ENCODE peak calls at places on chromosome 12, in five cellular contexts. D is neuronal stem cell, O is PC-9, S is Peyer's patch, J is uterus. Q is an unnamed sample.

GRCh38 chr12:26748741-26749431 is 84.1 kb downstream of the ITPR2 start:
- DNase-seq in D (no peak), O (no peak), S (no peak), J (no peak), Q (no peak)

GRCh38 chr12:3119192-3119744 is 42.1 kb downstream of the TSPAN9 start:
- DNase-seq in D (no peak), O (peak; percentile 13), S (no peak), J (no peak), Q (no peak)

GRCh38 chr12:82682851-82683261 is 3.9 kb upstream of the TMTC2 start:
- DNase-seq in D (no peak), O (peak; percentile 89), S (no peak), J (no peak), Q (no peak)

GRCh38 chr12:52231305-52232232 is 1.5 kb upstream of the KRT7 start:
- DNase-seq in D (no peak), O (peak; percentile 93), S (no peak), J (no peak), Q (no peak)

GRCh38 chr12:83575326-83575725 is 888.6 kb downstream of the TMTC2 start:
- DNase-seq in D (no peak), O (no peak), S (no peak), J (no peak), Q (no peak)

GRCh38 chr12:121996945-121997612 is 24.6 kb upstream of the BCL7A start:
- DNase-seq in D (no peak), O (no peak), S (no peak), J (no peak), Q (no peak)

GRCh38 chr12:111342376-111342775 is 26.5 kb downstream of the PHETA1 start:
- DNase-seq in D (no peak), O (no peak), S (no peak), J (no peak), Q (no peak)

GRCh38 chr12:3125674-3126073 is 48.5 kb downstream of the TSPAN9 start:
- DNase-seq in D (no peak), O (no peak), S (no peak), J (no peak), Q (no peak)

GRCh38 chr12:114400925-114401324 is 5.0 kb downstream of the TBX5 start:
- DNase-seq in D (peak; percentile 36), O (no peak), S (no peak), J (no peak), Q (no peak)

GRCh38 chr12:26281320-26281719 is 85.9 kb downstream of the SSPN start:
- DNase-seq in D (no peak), O (no peak), S (no peak), J (no peak), Q (no peak)

GRCh38 chr12:55957106-55957859 is 8.6 kb downstream of the PMEL start:
- DNase-seq in D (no peak), O (peak; percentile 64), S (peak; percentile 63), J (peak; percentile 25), Q (no peak)

GRCh38 chr12:105279460-105280056 is 43.6 kb upstream of the APPL2 start:
- DNase-seq in D (peak; percentile 9), O (no peak), S (peak; percentile 63), J (no peak), Q (peak; percentile 64)

GRCh38 chr12:51675062-51675803 is 84.2 kb downstream of the SCN8A start:
- DNase-seq in D (no peak), O (no peak), S (no peak), J (no peak), Q (no peak)

GRCh38 chr12:123071401-123072304 is 79.2 kb downstream of the PITPNM2 start:
- DNase-seq in D (peak; percentile 26), O (no peak), S (no peak), J (no peak), Q (no peak)

GRCh38 chr12:41981758-41982157 is 162.9 kb downstream of the GXYLT1 start:
- DNase-seq in D (no peak), O (no peak), S (no peak), J (no peak), Q (no peak)

GRCh38 chr12:43357141-43357540 is 194.9 kb downstream of the ADAMTS20 start:
- DNase-seq in D (no peak), O (no peak), S (no peak), J (no peak), Q (no peak)

DNA sequence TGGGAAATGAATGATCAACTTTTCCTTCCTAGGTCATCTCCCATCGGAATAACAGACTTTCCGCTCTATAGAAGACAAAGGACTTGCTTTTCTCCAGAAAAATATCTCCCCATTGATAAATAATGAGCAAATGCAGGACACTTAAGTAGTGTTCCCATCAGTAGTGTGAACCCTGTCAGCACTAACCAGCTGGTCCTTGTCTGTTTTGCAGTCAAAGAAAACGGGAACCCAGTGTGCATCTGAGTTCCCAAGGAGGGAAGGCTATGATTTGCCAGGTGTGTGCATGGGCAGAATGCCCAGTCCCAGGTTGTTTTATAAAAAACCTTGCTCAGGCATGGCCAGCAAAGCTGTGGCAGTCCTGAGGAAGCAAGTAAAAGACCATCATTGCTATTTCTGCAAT is 256.5 kb upstream of the HMGA2 start:
- DNase-seq in D (no peak), O (no peak), S (no peak), J (no peak), Q (no peak)
- H3K27ac ChIP-seq in D (no peak overlapping the region), O (no peak overlapping the region), S (no peak overlapping the region), J (no peak overlapping the region), Q (no peak overlapping the region)

GRCh38 chr12:12577786-12578185 is 15.1 kb upstream of the DUSP16 start:
- DNase-seq in D (no peak), O (no peak), S (no peak), J (no peak), Q (no peak)

GRCh38 chr12:12582895-12583303 is 20.2 kb upstream of the DUSP16 start:
- DNase-seq in D (no peak), O (peak; percentile 99), S (no peak), J (no peak), Q (no peak)

GRCh38 chr12:12583510-12583909 is 20.8 kb upstream of the DUSP16 start:
- DNase-seq in D (no peak), O (no peak), S (no peak), J (no peak), Q (no peak)

GRCh38 chr12:12585115-12585862 is 22.6 kb upstream of the DUSP16 start:
- DNase-seq in D (no peak), O (peak; percentile 71), S (no peak), J (no peak), Q (no peak)

DNA sequence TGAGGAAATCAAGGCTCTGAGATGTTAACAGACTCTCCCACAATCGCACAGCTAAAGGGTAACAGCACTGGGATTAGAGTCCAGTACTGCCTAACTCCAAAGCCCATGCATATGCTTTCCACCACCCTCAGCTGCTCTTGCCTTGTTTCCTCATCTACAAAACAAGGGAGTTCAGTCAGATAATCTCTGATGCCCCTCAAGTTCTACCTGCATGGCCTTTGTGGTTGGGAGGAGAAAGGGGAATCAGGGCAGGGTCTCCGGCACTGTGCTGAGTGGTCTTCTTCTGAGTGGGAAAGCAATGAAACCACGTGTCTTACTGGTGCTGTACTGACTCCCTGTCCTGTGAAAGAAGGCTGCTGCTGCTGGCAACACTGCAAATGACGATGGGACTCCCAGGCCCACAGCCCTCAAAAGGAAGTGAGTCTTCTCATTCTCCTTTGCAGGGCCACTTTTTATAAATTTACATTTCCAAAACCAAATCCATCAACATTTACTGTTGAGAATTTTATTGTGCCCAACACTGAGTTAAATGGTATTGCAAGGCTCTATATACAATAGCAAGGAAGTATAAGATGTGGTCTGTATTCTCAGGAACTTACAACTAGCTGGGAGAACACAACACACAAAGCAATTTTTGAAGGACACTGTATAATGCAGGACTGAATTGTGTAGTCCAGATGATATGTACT is 19.7 kb upstream of the DUSP16 start:
- DNase-seq in D (no peak), O (no peak), S (no peak), J (no peak), Q (no peak)
- H3K27ac ChIP-seq in D (no peak overlapping the region), O (peak overlapping the region; percentile 91), S (no peak overlapping the region), J (no peak overlapping the region), Q (no peak overlapping the region)

GRCh38 chr12:53320352-53321195 is 836 bp downstream of the AAAS start:
- DNase-seq in D (no peak), O (no peak), S (no peak), J (no peak), Q (no peak)
- H3K27ac ChIP-seq in D (no peak overlapping the region), O (peak overlapping the region; percentile 56), S (peak overlapping the region; percentile 82), J (peak overlapping the region; percentile 88), Q (peak overlapping the region; percentile 81)

DNA sequence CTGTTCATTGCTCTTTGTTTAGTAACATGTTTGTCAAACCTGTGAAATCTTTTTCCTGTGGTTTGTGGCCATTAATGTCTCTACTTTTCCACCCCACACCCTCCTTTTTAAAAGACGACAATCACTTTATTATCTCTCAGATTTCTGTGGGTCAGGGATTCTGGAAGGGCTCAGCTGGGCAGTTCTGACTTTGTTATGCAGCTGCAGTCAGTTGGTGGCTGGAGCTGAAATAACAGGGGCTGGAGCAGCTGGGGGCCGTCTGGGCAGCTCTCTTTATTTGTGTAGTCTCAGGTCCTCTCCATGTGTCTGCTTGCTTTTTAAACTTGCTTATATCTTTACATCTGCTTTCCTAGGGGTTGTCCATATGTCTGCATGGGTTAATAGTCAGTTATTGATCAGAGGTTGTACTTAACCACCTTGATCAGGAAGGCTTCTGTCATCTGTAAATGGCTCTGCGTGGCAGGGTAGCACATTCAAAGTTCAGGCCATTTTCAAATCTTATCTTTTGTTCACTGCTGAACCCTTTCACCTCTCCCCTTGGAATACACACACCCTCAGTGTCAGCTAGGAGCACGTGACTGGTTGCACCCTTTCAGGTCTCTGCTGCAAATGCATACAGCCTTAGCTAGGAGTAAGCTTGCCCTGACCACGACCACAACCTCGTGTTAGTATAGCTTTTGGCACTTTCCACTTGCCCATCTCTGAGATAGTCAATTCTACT is 27.9 kb downstream of the BORCS5 start:
- DNase-seq in D (no peak), O (no peak), S (no peak), J (no peak), Q (peak; percentile 56)
- H3K27ac ChIP-seq in D (no peak overlapping the region), O (no peak overlapping the region), S (peak overlapping the region; percentile 51), J (no peak overlapping the region), Q (peak overlapping the region; percentile 43)

GRCh38 chr12:108638141-108638823 is 4.6 kb upstream of the SELPLG start:
- DNase-seq in D (peak; percentile 88), O (no peak), S (no peak), J (peak; percentile 57), Q (no peak)
- H3K27ac ChIP-seq in D (peak overlapping the region; percentile 97), O (no peak overlapping the region), S (no peak overlapping the region), J (peak overlapping the region; percentile 60), Q (no peak overlapping the region)

GRCh38 chr12:132465269-132466190 is 24.4 kb upstream of the FBRSL1 start:
- DNase-seq in D (no peak), O (no peak), S (no peak), J (no peak), Q (no peak)
- H3K27ac ChIP-seq in D (no peak overlapping the region), O (no peak overlapping the region), S (no peak overlapping the region), J (no peak overlapping the region), Q (no peak overlapping the region)

DNA sequence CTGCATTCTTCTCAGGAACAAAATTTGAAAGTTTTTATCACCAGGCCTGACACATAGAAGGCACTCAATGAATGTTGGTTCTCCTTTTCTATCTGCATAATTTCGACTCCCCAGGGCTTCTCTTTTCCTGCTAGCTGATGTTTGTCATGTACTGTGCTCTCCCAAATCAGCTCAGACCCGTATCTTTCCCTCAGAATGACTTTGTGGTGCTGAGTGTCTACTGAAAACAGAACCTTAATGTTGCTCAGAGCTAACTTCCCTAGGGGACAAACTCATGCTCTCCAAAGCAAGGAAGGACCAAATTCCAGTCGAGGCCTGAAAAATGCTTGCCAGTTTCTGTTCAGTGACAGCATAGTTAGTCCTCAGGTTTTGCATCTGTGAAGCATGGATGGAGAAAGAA is 1.9 kb downstream of the ARHGDIB start:
- DNase-seq in D (no peak), O (no peak), S (no peak), J (no peak), Q (no peak)
- H3K27ac ChIP-seq in D (no peak overlapping the region), O (peak overlapping the region; percentile 83), S (peak overlapping the region; percentile 81), J (peak overlapping the region; percentile 82), Q (peak overlapping the region; percentile 85)